ENCODE peak calls at places on chromosomes 7 and 10, in six cellular contexts. D, A, F, H, O and Y are unnamed samples.

GRCh38 chr10:30422981-30423654 is 10.9 kb upstream of the MAP3K8 start:
- DNase-seq in A (peak; percentile 86), H (peak; percentile 33), O (peak; percentile 25), F (peak; percentile 27), D (peak; percentile 74), Y (peak; percentile 98)

GRCh38 chr7:151115121-151115835 is 29.0 kb downstream of the AGAP3 start:
- DNase-seq in O (no peak), H (peak; percentile 20), F (no peak), A (peak; percentile 28), D (no peak), Y (peak; percentile 43)

GRCh38 chr10:98262571-98262970 is 5.4 kb downstream of the LOXL4 start:
- DNase-seq in D (peak; percentile 74), H (no peak), O (peak; percentile 34), F (no peak), A (peak; percentile 36), Y (peak; percentile 8)

GRCh38 chr10:31340343-31340742 is 21.3 kb downstream of the ZEB1 start:
- DNase-seq in H (no peak), O (no peak), F (no peak), A (no peak), D (no peak), Y (no peak)

GRCh38 chr7:47666164-47666862 is 84.4 kb upstream of the TNS3 start:
- DNase-seq in D (no peak), H (no peak), A (peak; percentile 75), O (no peak), F (no peak), Y (peak; percentile 39)

GRCh38 chr7:147492621-147493020 is 1097.9 kb upstream of the C7orf33 start:
- DNase-seq in H (no peak), O (no peak), F (no peak), A (peak; percentile 77), D (no peak), Y (no peak)

GRCh38 chr10:110811791-110812581 is 59.7 kb upstream of the PDCD4 start:
- DNase-seq in O (no peak), F (no peak), D (no peak), A (no peak), H (no peak), Y (no peak)

GRCh38 chr7:55546826-55547225 is 25.5 kb downstream of the VOPP1 start:
- DNase-seq in D (no peak), A (peak; percentile 79), F (no peak), H (peak; percentile 63), O (no peak), Y (peak; percentile 37)

GRCh38 chr10:12194752-12195271 is 879 bp downstream of the NUDT5 start:
- DNase-seq in D (no peak), H (peak; percentile 70), F (no peak), A (peak; percentile 31), O (no peak), Y (peak; percentile 57)

GRCh38 chr7:50477640-50478039 is 27.5 kb upstream of the FIGNL1 start:
- DNase-seq in F (no peak), D (no peak), H (no peak), O (no peak), A (no peak), Y (no peak)

GRCh38 chr7:122261442-122261841 is 43.1 kb downstream of the FEZF1 start:
- DNase-seq in O (no peak), H (no peak), F (no peak), D (no peak), A (no peak), Y (no peak)

GRCh38 chr7:28442540-28443420 is 30.5 kb downstream of the CREB5 start:
- DNase-seq in F (no peak), H (no peak), O (no peak), D (no peak), A (peak; percentile 54), Y (no peak)

GRCh38 chr10:75396861-75397570 is 4.5 kb downstream of the ZNF503 start:
- DNase-seq in H (peak; percentile 56), D (peak; percentile 50), F (peak; percentile 38), A (no peak), O (no peak), Y (no peak)

GRCh38 chr7:10931161-10931560 is 42.5 kb upstream of the PHF14 start:
- DNase-seq in H (no peak), D (peak; percentile 48), A (no peak), F (no peak), O (no peak), Y (no peak)

GRCh38 chr10:86786368-86786767 is 29.9 kb downstream of the BMPR1A start:
- DNase-seq in O (no peak), D (no peak), A (no peak), F (peak; percentile 30), H (peak; percentile 29), Y (no peak)
- H4K91ac ChIP-seq in O (no peak overlapping the region), D (no peak overlapping the region), A (no peak overlapping the region), F (no peak overlapping the region), H (no peak overlapping the region), Y (no peak overlapping the region)

GRCh38 chr7:123689250-123689649 is 33.6 kb downstream of the LMOD2 start:
- DNase-seq in F (no peak), D (no peak), O (no peak), A (no peak), H (no peak), Y (no peak)

GRCh38 chr7:123690550-123690949 is 34.9 kb downstream of the LMOD2 start:
- DNase-seq in F (no peak), D (no peak), H (no peak), A (no peak), O (no peak), Y (no peak)

GRCh38 chr7:123687727-123688126 is 32.1 kb downstream of the LMOD2 start:
- DNase-seq in D (no peak), O (no peak), A (no peak), F (no peak), H (no peak), Y (no peak)

GRCh38 chr7:123682690-123683089 is 27.0 kb downstream of the LMOD2 start:
- DNase-seq in F (peak; percentile 17), D (no peak), O (no peak), A (peak; percentile 77), H (peak; percentile 62), Y (peak; percentile 91)

DNA sequence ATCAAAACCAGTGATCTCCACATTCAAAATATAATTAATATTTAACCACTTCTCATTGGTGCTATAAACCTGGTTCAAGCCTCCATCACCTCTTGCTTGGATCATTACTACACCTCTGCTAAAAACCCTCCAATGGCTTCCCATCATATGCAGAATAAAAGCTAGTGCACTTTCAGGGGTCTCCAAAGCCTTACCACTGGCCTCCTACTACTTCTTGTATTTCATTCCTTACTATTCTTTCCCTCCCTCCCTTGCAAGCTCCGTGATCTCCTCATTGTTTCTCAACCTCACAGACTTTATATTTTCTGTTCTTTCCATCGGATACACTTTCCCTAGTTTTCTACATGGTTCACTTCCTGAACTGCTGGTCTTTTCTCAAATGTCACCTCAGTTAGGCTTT is 31.5 kb downstream of the LMOD2 start:
- DNase-seq in O (no peak), A (no peak), H (no peak), F (no peak), D (no peak), Y (no peak)
- H2AFZ ChIP-seq in O (no peak overlapping the region), A (no peak overlapping the region), H (no peak overlapping the region), F (no peak overlapping the region), D (no peak overlapping the region), Y (no peak overlapping the region)

GRCh38 chr10:126618466-126618865 is 52.0 kb downstream of the C10orf90 start:
- DNase-seq in O (no peak), A (no peak), D (no peak), F (no peak), H (peak; percentile 7), Y (no peak)

GRCh38 chr10:126617208-126617607 is 53.3 kb downstream of the C10orf90 start:
- DNase-seq in A (no peak), D (no peak), H (no peak), O (no peak), F (no peak), Y (no peak)

GRCh38 chr10:126621836-126622235 is 48.7 kb downstream of the C10orf90 start:
- DNase-seq in D (no peak), H (no peak), O (no peak), F (no peak), A (no peak), Y (no peak)

DNA sequence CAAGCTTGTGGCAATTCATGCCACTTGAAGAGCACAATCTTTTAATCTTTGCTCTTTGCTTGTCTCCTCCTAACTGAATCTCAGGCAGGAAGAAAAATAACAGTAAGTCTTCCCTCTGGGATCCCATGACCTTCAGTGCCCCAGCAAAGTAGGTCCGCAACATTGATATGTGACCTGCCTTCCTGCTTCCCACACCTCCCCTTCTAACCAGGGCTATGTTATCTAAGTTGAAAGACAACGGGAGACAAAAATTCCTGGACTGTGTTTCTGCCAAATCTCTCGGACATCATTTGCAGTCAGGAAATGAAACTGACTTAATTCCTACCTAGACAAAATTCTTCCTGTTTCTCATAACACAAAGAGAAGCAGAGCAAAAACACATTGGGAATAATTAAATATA is 53.8 kb downstream of the C10orf90 start:
- DNase-seq in H (no peak), D (no peak), F (no peak), O (no peak), A (no peak), Y (no peak)
- H4K91ac ChIP-seq in H (no peak overlapping the region), D (no peak overlapping the region), F (no peak overlapping the region), O (no peak overlapping the region), A (no peak overlapping the region), Y (no peak overlapping the region)

GRCh38 chr7:1855396-1856160 is 185.5 kb downstream of the ELFN1 start:
- DNase-seq in D (no peak), F (no peak), O (no peak), H (no peak), A (no peak), Y (no peak)
- H2AFZ ChIP-seq in D (no peak overlapping the region), F (no peak overlapping the region), O (no peak overlapping the region), H (no peak overlapping the region), A (no peak overlapping the region), Y (no peak overlapping the region)

DNA sequence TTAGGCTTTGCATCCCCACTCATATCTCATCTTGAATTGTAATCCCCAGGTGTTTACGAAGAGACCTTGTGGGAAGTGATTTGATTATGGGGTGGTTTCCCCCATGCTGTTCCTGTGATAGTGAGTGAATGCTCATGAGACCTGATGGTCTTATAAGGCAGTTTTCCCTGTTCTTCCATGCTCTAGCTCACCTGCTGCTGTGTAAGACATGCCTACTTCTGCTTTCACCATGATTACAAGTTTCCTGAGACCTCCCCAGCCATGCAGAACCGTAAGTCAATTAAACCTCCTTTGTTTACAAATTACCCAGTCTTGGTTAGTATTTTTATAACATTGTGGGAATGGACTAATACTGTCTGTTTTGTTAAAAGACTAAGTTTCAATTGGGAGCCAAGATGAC is 35.3 kb upstream of the ZNF92 start:
- DNase-seq in D (no peak), H (no peak), A (no peak), O (no peak), F (no peak), Y (no peak)
- H4K91ac ChIP-seq in D (no peak overlapping the region), H (no peak overlapping the region), A (no peak overlapping the region), O (no peak overlapping the region), F (no peak overlapping the region), Y (no peak overlapping the region)

DNA sequence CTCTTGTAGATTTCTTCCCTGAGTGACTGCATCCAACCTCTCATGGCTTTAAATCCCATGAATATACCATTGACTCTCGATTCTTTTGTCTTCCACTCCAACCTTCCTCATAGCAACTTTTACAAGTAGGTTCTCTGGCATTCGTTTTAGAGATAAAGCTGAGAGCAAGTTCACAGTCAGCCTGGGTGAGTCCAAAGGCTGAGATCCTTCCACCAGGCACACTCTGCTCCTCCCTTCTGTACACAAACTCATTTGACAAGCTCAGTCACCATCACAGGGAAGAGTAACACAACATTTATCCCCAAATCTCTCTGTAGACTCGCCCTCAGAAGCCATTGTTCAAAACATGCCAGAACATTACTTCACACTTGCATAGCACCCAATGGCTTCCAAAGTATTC is 10.9 kb downstream of the CTTNBP2 start:
- DNase-seq in H (no peak), D (no peak), A (no peak), O (no peak), F (no peak), Y (no peak)
- H2AFZ ChIP-seq in H (no peak overlapping the region), D (no peak overlapping the region), A (no peak overlapping the region), O (no peak overlapping the region), F (no peak overlapping the region), Y (no peak overlapping the region)